ENCODE peak calls at places on chromosome X, in four cellular contexts. X, J, S and E are unnamed samples.

GRCh38 chrX:24424948-24425347 is 40.1 kb upstream of the PDK3 start:
- DNase-seq in S (no peak), X (no peak), J (peak), E (no peak)

GRCh38 chrX:68343551-68343950 is 89.7 kb downstream of the OPHN1 start:
- DNase-seq in X (no peak), J (no peak), S (no peak), E (no peak)

GRCh38 chrX:19177710-19178109 is 55.4 kb upstream of the ADGRG2 start:
- DNase-seq in X (no peak), S (no peak), J (no peak), E (no peak)

GRCh38 chrX:65488496-65488895 is 46.1 kb downstream of the LAS1L start:
- DNase-seq in X (no peak), S (no peak), J (no peak), E (no peak)

GRCh38 chrX:153763298-153763932 is 634 bp upstream of the PLXNB3 start:
- DNase-seq in J (no peak), S (no peak), X (no peak), E (no peak)

GRCh38 chrX:71636438-71637252 is 18.3 kb upstream of the CXCR3 start:
- DNase-seq in S (no peak), X (no peak), J (no peak), E (no peak)

GRCh38 chrX:106608016-106608415 is 3.8 kb upstream of the RADX start:
- DNase-seq in J (no peak), X (no peak), S (peak), E (no peak)

GRCh38 chrX:123773258-123773978 is 40.6 kb upstream of the THOC2 start:
- DNase-seq in J (no peak), X (no peak), S (no peak), E (no peak)

GRCh38 chrX:15496809-15497208 is 3.7 kb upstream of the PIR start:
- DNase-seq in S (no peak), X (no peak), J (no peak), E (no peak)

GRCh38 chrX:154025230-154025629 is 5.5 kb upstream of the IRAK1 start:
- DNase-seq in X (no peak), J (no peak), S (no peak), E (no peak)

GRCh38 chrX:129015381-129015780 is 507.9 kb downstream of the SMARCA1 start:
- DNase-seq in J (no peak), X (no peak), S (no peak), E (no peak)

GRCh38 chrX:135982860-135983259 is 2.4 kb upstream of the SLC9A6 start:
- DNase-seq in S (no peak), J (no peak), X (no peak), E (no peak)

GRCh38 chrX:43552166-43552565 is 103.9 kb upstream of the MAOA start:
- DNase-seq in S (no peak), J (no peak), X (no peak), E (no peak)

GRCh38 chrX:39984191-39984956 is 113.4 kb downstream of the BCOR start:
- DNase-seq in J (peak), S (no peak), X (peak), E (no peak)

GRCh38 chrX:48580662-48581061 is 6.4 kb downstream of the RBM3 start:
- DNase-seq in S (no peak), X (no peak), J (no peak), E (no peak)

GRCh38 chrX:11137543-11138139 is 26.5 kb downstream of the HCCS start:
- DNase-seq in S (no peak), J (no peak), X (peak), E (no peak)

GRCh38 chrX:150502979-150503897 is 65.2 kb upstream of the MTM1 start:
- DNase-seq in S (no peak), J (no peak), X (no peak), E (no peak)

GRCh38 chrX:40189621-40190020 is 91.9 kb upstream of the BCOR start:
- DNase-seq in S (no peak), J (no peak), X (no peak), E (no peak)

GRCh38 chrX:71577682-71578081 is 555 bp upstream of the GCNA start:
- DNase-seq in J (no peak), S (no peak), X (peak), E (no peak)

GRCh38 chrX:53704294-53704693 is 17.8 kb upstream of the HUWE1 start:
- DNase-seq in X (no peak), J (no peak), S (no peak), E (no peak)

GRCh38 chrX:71652405-71652804 is 14.9 kb upstream of the LOC101059915 start:
- DNase-seq in S (peak), J (no peak), X (peak), E (no peak)

GRCh38 chrX:43940811-43941210 is 32.4 kb downstream of the NDP start:
- DNase-seq in S (no peak), J (no peak), X (peak), E (no peak)

GRCh38 chrX:16754019-16754418 is 32.2 kb upstream of the TXLNG start:
- DNase-seq in S (no peak), X (no peak), J (no peak), E (no peak)

GRCh38 chrX:150436200-150436599 is 73.1 kb downstream of the MAMLD1 start:
- DNase-seq in S (no peak), X (no peak), J (no peak), E (no peak)

DNA sequence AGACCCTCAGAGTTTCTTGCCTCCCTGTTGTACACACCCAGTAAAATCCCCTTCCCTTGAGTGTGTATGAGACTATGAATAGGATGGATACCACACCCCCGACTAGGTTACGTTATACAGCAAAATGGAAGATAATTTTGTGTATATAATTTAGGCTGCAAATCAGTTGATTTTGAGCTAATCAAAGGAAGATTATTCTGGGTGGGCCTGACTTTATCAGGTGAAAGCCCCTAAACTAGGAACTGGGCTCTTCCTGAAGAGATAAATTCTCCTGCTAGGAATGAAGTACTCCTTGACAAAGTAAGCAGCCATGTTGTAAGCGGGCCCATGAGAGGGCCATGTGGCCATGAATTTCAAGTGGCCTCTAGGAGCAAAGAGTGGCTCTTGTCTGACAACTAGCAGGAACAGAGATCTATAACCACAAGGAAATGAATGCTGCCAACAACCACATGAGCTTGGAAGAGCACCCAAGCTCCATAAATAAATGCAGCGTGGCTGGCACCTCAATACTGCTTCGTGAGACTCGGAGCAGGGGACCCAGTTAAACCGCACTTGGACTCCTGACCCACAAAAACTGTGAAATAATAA is 646.4 kb downstream of the IL1RAPL1 start:
- DNase-seq in S (peak), J (no peak), X (no peak), E (no peak)
- TF ChIP-seq CTCF in S (no peak), J (no peak), X (no peak), E (no peak)

GRCh38 chrX:50910685-50911176 is at the start of gene BMP15:
- DNase-seq in S (no peak), X (no peak), J (no peak), E (no peak)

GRCh38 chrX:50903387-50904027 is 7.0 kb upstream of the BMP15 start:
- DNase-seq in S (no peak), X (peak), J (peak), E (no peak)

GRCh38 chrX:50905334-50905733 is 5.2 kb upstream of the BMP15 start:
- DNase-seq in J (no peak), S (no peak), X (peak), E (no peak)
- TF ChIP-seq CTCF in J (no peak), S (no peak), X (peak), E (no peak)

GRCh38 chrX:4263005-4263404 is 549.6 kb upstream of the PRKX start:
- DNase-seq in X (no peak), J (no peak), S (no peak), E (no peak)
- TF ChIP-seq CTCF in X (no peak), J (no peak), S (no peak), E (no peak)

GRCh38 chrX:133005616-133006015 is 47.2 kb upstream of the HS6ST2 start:
- DNase-seq in S (no peak), X (no peak), J (no peak), E (no peak)

GRCh38 chrX:133007458-133007857 is 49.0 kb upstream of the HS6ST2 start:
- DNase-seq in S (no peak), J (no peak), X (no peak), E (no peak)

DNA sequence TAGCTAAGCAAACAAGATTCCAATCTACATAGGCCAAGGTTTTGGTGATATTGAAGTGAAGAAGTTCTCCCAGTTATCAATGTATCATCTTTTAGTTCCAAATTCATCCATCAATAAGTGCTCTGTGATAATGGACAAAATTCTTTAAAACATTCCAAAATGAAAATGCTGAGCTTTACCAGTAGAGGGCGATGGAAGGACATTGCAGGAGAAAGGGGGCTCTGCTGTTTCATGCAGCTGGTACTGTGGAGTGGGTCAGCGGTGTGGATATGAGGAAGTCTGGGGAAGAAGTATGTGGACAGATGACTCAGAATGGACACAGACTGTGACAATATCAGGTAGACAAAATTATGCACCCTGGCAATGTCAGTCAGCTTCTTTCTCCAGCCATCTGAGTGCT is 46.6 kb upstream of the HS6ST2 start:
- DNase-seq in J (no peak), X (peak), S (no peak), E (no peak)
- TF ChIP-seq CTCF in J (no peak), X (peak), S (peak), E (no peak)

DNA sequence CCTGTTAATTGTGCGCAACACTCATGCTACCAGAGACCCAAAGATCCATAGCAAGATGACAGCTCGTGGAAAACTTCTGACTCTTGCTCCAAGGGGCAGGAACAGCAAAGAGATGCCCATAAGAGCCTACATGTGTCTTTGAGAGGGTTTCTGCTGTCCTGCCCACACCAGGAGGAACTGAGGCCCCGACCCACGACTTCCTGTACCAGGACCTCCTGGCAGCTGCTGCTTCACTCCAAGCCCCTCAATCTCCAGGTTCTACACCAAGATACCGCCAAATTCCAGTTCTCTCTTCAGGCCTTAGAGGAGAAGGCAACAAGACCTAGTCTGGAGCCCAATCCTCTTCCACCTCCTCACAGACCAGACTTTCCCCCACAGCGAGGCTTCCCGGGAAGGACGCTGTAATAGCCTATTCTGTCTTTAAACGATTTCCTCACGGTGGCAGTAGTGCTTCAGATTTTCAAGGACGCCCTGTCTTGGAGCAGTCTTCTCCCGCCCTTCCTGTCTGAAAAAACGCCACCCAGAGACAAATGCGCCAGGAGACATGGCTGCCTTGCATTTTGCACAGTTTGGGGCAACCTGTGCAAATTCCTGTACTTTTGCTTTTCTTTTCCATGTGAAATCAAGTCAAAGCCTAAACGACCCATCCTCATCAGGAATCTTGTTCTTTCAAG is 230.2 kb upstream of the STK26 start:
- DNase-seq in S (peak), J (no peak), X (no peak), E (no peak)
- TF ChIP-seq CTCF in S (peak), J (no peak), X (no peak), E (no peak)

GRCh38 chrX:85544609-85545008 is 165.1 kb upstream of the POF1B start:
- DNase-seq in S (no peak), J (no peak), X (peak), E (no peak)
- TF ChIP-seq CTCF in S (peak), J (no peak), X (no peak), E (no peak)

GRCh38 chrX:131728295-131729145 is 184.6 kb downstream of the OR13H1 start:
- DNase-seq in J (no peak), S (peak), X (no peak), E (no peak)
- TF ChIP-seq CTCF in J (no peak), S (peak), X (no peak), E (no peak)

GRCh38 chrX:46580613-46581012 is 7.0 kb downstream of the CHST7 start:
- DNase-seq in X (no peak), J (no peak), S (no peak), E (no peak)
- TF ChIP-seq CTCF in X (no peak), J (no peak), S (no peak), E (no peak)

DNA sequence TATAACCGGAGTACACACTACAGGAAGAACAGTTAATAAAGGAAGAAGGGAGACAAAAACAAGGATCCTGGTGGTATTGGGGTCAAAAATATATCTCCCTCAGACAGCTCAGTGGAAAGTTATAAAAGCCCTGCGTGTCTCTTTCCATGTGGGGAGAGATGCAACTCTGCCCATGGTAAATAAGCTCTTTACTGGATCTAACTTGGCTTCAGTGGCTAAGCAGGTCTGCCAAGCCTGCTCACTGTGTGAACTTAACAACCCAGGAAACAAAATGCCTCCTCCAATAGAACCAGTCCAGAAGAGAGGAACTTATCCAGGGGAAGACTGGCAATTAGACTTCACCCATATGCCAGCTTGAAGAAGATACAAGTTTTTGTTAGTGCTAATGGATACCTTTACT is 17.0 kb upstream of the ZNF280C start:
- DNase-seq in X (no peak), J (no peak), S (no peak), E (no peak)
- TF ChIP-seq CTCF in X (no peak), J (no peak), S (no peak), E (no peak)

DNA sequence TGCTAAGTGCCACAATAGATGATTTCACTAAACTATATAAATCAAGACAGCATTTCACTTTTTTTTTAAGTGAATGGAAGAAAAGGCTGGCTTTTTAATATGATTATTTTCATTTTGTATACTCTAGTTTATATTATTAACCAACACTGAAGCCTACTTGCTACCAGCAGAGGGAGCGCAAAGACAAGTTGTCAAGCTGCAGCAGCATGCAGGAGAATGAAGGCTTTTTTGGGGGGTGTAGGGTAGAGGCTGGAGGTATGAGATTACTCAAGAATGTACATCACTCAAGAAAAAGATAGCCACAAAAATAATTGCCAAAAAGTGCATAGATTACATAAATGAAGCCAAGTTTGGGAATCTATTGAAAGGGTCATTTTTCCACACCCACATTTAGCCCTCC is 519.5 kb downstream of the FGF13 start:
- DNase-seq in J (no peak), S (no peak), X (peak), E (no peak)
- TF ChIP-seq CTCF in J (no peak), S (peak), X (peak), E (no peak)